ENCODE peak calls at places on chromosomes 2 and 18, in six cellular contexts. W is adrenal gland; O is effector memory CD4-positive, alpha-beta T cell; U is CD4-positive, alpha-beta T cell; L is AG04450; M is left ventricle myocardium inferior. I is an unnamed sample.

GRCh38 chr2:60958361-60958760 is 59.2 kb upstream of the PEX13 start:
- DNase-seq in L (peak), U (no peak), O (no peak), W (no peak), M (no peak), I (no peak)

GRCh38 chr18:69495338-69495737 is 94.7 kb downstream of the DOK6 start:
- DNase-seq in W (no peak), U (no peak), O (no peak), L (no peak), M (no peak), I (no peak)

GRCh38 chr2:54008439-54008838 is 37.6 kb upstream of the PSME4 start:
- DNase-seq in O (no peak), M (no peak), U (no peak), L (no peak), W (no peak), I (no peak)

GRCh38 chr2:154692927-154693326 is 5.6 kb upstream of the KCNJ3 start:
- DNase-seq in L (no peak), W (no peak), O (no peak), M (no peak), U (no peak), I (no peak)

GRCh38 chr2:54329482-54330225 is 73.6 kb upstream of the TSPYL6 start:
- DNase-seq in W (no peak), L (no peak), M (no peak), O (no peak), U (no peak), I (no peak)

GRCh38 chr2:95056044-95056443 is 30.5 kb downstream of the MAL start:
- DNase-seq in W (no peak), L (no peak), O (no peak), U (no peak), M (no peak), I (no peak)

GRCh38 chr2:127561371-127561770 is 25.9 kb downstream of the MYO7B start:
- DNase-seq in U (no peak), W (no peak), L (no peak), O (no peak), M (no peak), I (no peak)

GRCh38 chr2:223654384-223654915 is 52.3 kb upstream of the SCG2 start:
- DNase-seq in O (no peak), W (no peak), L (no peak), U (no peak), M (no peak), I (no peak)

GRCh38 chr2:159010340-159010739 is 41.9 kb downstream of the TANC1 start:
- DNase-seq in O (no peak), L (no peak), W (peak), U (no peak), M (no peak), I (no peak)

GRCh38 chr2:237304763-237305514 is 109.0 kb downstream of the COL6A3 start:
- DNase-seq in M (no peak), U (no peak), L (no peak), W (peak), O (no peak), I (no peak)

GRCh38 chr2:173806761-173807160 is 158.4 kb downstream of the SP3 start:
- DNase-seq in W (no peak), U (no peak), L (no peak), O (no peak), M (no peak), I (no peak)

GRCh38 chr2:86622878-86623548 is 652 bp downstream of the RNF103 start:
- DNase-seq in M (peak), L (no peak), U (peak), O (peak), W (peak), I (no peak)

GRCh38 chr2:45765847-45766254 is 114.4 kb downstream of the PRKCE start:
- DNase-seq in U (no peak), L (no peak), M (no peak), W (no peak), O (no peak), I (no peak)

GRCh38 chr18:51330148-51330547 is 132.7 kb upstream of the MEX3C start:
- DNase-seq in W (no peak), M (no peak), O (no peak), U (no peak), L (no peak), I (no peak)

GRCh38 chr18:3256693-3257626 is 5.0 kb upstream of the MYL12B start:
- DNase-seq in O (no peak), M (no peak), W (no peak), U (no peak), L (no peak), I (no peak)

GRCh38 chr18:21110667-21111350 is 804 bp downstream of the ROCK1 start:
- DNase-seq in O (peak), L (no peak), W (peak), M (peak), U (peak), I (peak)

GRCh38 chr18:6057604-6058003 is 162.3 kb upstream of the TMEM200C start:
- DNase-seq in O (no peak), L (no peak), U (no peak), M (no peak), W (no peak), I (no peak)

GRCh38 chr2:55929476-55929875 is 5.9 kb upstream of the EFEMP1 start:
- DNase-seq in M (no peak), O (no peak), L (no peak), W (no peak), U (no peak), I (no peak)

GRCh38 chr2:174492963-174493431 is 6.2 kb upstream of the GPR155 start:
- DNase-seq in O (peak), W (no peak), M (no peak), U (peak), L (no peak), I (no peak)

GRCh38 chr2:191249131-191249813 is 4.1 kb downstream of the MYO1B start:
- DNase-seq in O (no peak), L (no peak), W (no peak), U (no peak), M (no peak), I (no peak)

GRCh38 chr18:10322408-10322807 is 132.0 kb upstream of the APCDD1 start:
- DNase-seq in W (no peak), L (no peak), U (no peak), O (no peak), M (no peak), I (no peak)

GRCh38 chr2:162333968-162334367 is 10.0 kb upstream of the GCA start:
- DNase-seq in W (no peak), U (no peak), L (no peak), M (no peak), O (no peak), I (no peak)

GRCh38 chr2:105868060-105868459 is 123.3 kb downstream of the NCK2 start:
- DNase-seq in L (no peak), W (no peak), U (no peak), O (no peak), M (no peak), I (no peak)

GRCh38 chr2:74238879-74239278 is 40.5 kb downstream of the MTHFD2 start:
- DNase-seq in W (no peak), U (no peak), M (no peak), L (no peak), O (no peak), I (no peak)
- H3K27ac ChIP-seq in W (no peak), U (no peak), M (no peak), L (no peak), O (no peak), I (no peak)

GRCh38 chr18:76837071-76837470 is 14.7 kb downstream of the ZNF236 start:
- DNase-seq in O (no peak), L (no peak), M (no peak), U (no peak), W (no peak), I (no peak)

GRCh38 chr18:76834379-76834778 is 12.0 kb downstream of the ZNF236 start:
- DNase-seq in L (no peak), O (no peak), U (no peak), W (no peak), M (no peak), I (no peak)

GRCh38 chr18:76835380-76835779 is 13.0 kb downstream of the ZNF236 start:
- DNase-seq in O (no peak), W (no peak), M (no peak), U (no peak), L (no peak), I (no peak)

GRCh38 chr18:76839395-76839794 is 17.0 kb downstream of the ZNF236 start:
- DNase-seq in O (no peak), L (no peak), W (no peak), U (no peak), M (no peak), I (no peak)

GRCh38 chr18:76838182-76838581 is 15.8 kb downstream of the ZNF236 start:
- DNase-seq in L (no peak), M (no peak), W (no peak), U (no peak), O (no peak), I (no peak)
- H3K27ac ChIP-seq in L (no peak), M (no peak), W (no peak), U (no peak), O (no peak), I (no peak)

DNA sequence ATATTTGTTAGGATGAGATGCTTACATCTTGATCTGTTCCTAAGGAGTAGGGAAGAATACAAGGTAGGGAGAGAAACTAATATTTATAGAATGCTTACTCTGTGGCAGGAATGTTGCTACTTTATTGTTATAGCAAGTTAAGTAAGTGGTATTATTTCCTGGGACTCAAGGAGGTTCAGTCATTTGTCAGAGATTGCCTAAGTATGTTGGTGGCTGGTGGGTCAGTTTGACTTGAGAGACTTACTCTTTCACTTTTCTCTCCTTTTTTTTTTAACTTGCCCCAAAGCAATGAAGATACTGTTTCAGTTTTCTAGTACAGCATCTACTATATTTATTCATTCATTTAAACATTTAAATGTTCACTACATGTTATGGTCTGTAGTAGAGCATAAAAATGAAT is 209.2 kb upstream of the STON1 start:
- DNase-seq in L (no peak), W (no peak), U (no peak), O (no peak), M (no peak), I (no peak)
- H3K27ac ChIP-seq in L (no peak), W (no peak), U (no peak), O (no peak), M (no peak), I (no peak)

DNA sequence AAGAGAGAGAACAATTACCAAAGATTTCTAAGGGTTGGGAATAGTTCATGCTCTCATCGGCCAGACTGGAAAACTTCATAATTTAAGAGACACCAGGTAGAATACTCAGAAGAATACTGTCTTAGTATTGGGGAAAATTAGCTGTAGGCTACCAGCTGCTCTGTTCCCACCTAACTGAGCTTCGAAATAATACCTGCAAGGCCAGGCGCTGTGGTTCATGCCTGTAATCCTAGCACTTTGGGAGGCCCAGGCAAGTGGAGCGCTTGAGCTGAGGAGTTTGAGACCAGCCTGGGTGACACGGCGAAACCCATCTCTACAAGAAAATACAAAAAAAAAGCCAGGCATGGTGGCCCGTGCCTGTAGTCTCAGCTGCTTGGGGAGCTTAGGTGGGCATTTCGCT is 35.8 kb downstream of the MAP4K3 start:
- DNase-seq in O (no peak), L (no peak), M (no peak), W (no peak), U (no peak), I (no peak)
- H3K27ac ChIP-seq in O (no peak), L (no peak), M (no peak), W (no peak), U (no peak), I (no peak)

GRCh38 chr2:167928434-167928833 is 319.0 kb downstream of the STK39 start:
- DNase-seq in L (no peak), O (no peak), W (no peak), M (no peak), U (no peak), I (no peak)
- H3K27ac ChIP-seq in L (no peak), O (no peak), W (no peak), M (no peak), U (no peak), I (no peak)

GRCh38 chr2:18242716-18243115 is 317.7 kb downstream of the RDH14 start:
- DNase-seq in L (no peak), U (no peak), W (no peak), M (no peak), O (no peak), I (no peak)

GRCh38 chr2:18247282-18248110 is 313.0 kb downstream of the RDH14 start:
- DNase-seq in U (no peak), O (no peak), M (no peak), L (no peak), W (no peak), I (no peak)

GRCh38 chr2:18243831-18244230 is 316.6 kb downstream of the RDH14 start:
- DNase-seq in U (no peak), W (no peak), M (no peak), L (no peak), O (no peak), I (no peak)

GRCh38 chr2:18244840-18245239 is 315.6 kb downstream of the RDH14 start:
- DNase-seq in U (no peak), W (no peak), O (no peak), M (no peak), L (no peak), I (no peak)

GRCh38 chr2:18245375-18245774 is 315.1 kb downstream of the RDH14 start:
- DNase-seq in L (no peak), W (no peak), O (no peak), M (no peak), U (no peak), I (no peak)
- H3K27ac ChIP-seq in L (no peak), W (no peak), O (no peak), M (no peak), U (no peak), I (no peak)

GRCh38 chr2:167454036-167454435 is 565.8 kb downstream of the XIRP2 start:
- DNase-seq in U (no peak), W (no peak), M (no peak), O (no peak), L (no peak), I (no peak)

GRCh38 chr2:167450364-167450763 is 562.1 kb downstream of the XIRP2 start:
- DNase-seq in M (no peak), U (no peak), O (no peak), W (no peak), L (no peak), I (no peak)

GRCh38 chr2:167451496-167452289 is 563.4 kb downstream of the XIRP2 start:
- DNase-seq in L (no peak), O (no peak), U (no peak), W (no peak), M (no peak), I (no peak)
- H3K27ac ChIP-seq in L (no peak), O (no peak), U (no peak), W (no peak), M (no peak), I (no peak)

I was measured in substantia nigra.